ENCODE peak calls at places on chromosomes 2 and 18, in seven cellular contexts. C, I, H, S, M, V and L are unnamed samples.

GRCh38 chr2:63614448-63614968 is 25.7 kb downstream of the MDH1 start:
- DNase-seq in I (peak), V (no peak), H (no peak), S (peak), C (no peak), M (no peak), L (no peak)

GRCh38 chr2:196594158-196594557 is 45.4 kb upstream of the CCDC150 start:
- DNase-seq in S (no peak), M (no peak), C (no peak), H (peak), V (no peak), I (no peak), L (no peak)

GRCh38 chr2:70790079-70790963 is at the start of gene FIGLA:
- DNase-seq in H (no peak), C (peak), M (no peak), V (peak), I (peak), S (peak), L (no peak)

GRCh38 chr18:12403601-12404506 is 3.9 kb upstream of the PRELID3A start:
- DNase-seq in S (no peak), V (no peak), C (no peak), I (no peak), H (no peak), M (no peak), L (no peak)

GRCh38 chr2:4214444-4215295 is 511.3 kb downstream of the DCDC2C start:
- DNase-seq in C (no peak), I (no peak), H (no peak), M (no peak), V (no peak), S (no peak), L (no peak)

GRCh38 chr2:124778076-124778475 is 753.0 kb downstream of the CNTNAP5 start:
- DNase-seq in V (no peak), C (no peak), H (no peak), S (no peak), I (no peak), M (no peak), L (no peak)

GRCh38 chr18:44732604-44733003 is 51.9 kb downstream of the SETBP1 start:
- DNase-seq in S (peak), C (no peak), V (peak), I (no peak), M (no peak), H (no peak), L (no peak)

GRCh38 chr2:159737292-159737916 is 25.1 kb downstream of the MARCHF7 start:
- DNase-seq in S (no peak), H (no peak), M (no peak), C (no peak), I (no peak), V (no peak), L (no peak)

GRCh38 chr2:3000968-3001367 is 376.6 kb downstream of the EIPR1 start:
- DNase-seq in M (no peak), I (no peak), V (no peak), C (no peak), H (no peak), S (no peak), L (no peak)

GRCh38 chr2:120344214-120344990 is 1.5 kb upstream of the INHBB start:
- DNase-seq in C (no peak), I (peak), V (peak), H (peak), S (peak), M (no peak), L (peak)

GRCh38 chr18:31667185-31667584 is 17.2 kb downstream of the B4GALT6 start:
- DNase-seq in I (no peak), V (no peak), M (no peak), S (no peak), H (no peak), C (no peak), L (no peak)

GRCh38 chr2:96584017-96584416 is 47.5 kb downstream of the ARID5A start:
- DNase-seq in H (no peak), V (no peak), C (no peak), S (no peak), I (no peak), M (no peak), L (no peak)

GRCh38 chr2:188734688-188735087 is 239.5 kb upstream of the COL3A1 start:
- DNase-seq in H (no peak), M (no peak), C (no peak), V (no peak), I (peak), S (peak), L (no peak)

GRCh38 chr18:61975526-61976326 is 82.9 kb upstream of the RNF152 start:
- DNase-seq in V (no peak), H (no peak), I (no peak), C (no peak), S (no peak), M (no peak), L (no peak)

GRCh38 chr18:35045808-35046207 is 4.6 kb downstream of the MAPRE2 start:
- DNase-seq in S (no peak), V (no peak), H (no peak), C (no peak), M (no peak), I (no peak), L (no peak)

GRCh38 chr18:35998967-35999366 is 26.5 kb downstream of the RMP24 start:
- DNase-seq in I (no peak), V (no peak), H (no peak), C (no peak), M (no peak), S (peak), L (no peak)

GRCh38 chr2:171410624-171411023 is 23.2 kb downstream of the METTL8 start:
- DNase-seq in I (no peak), S (no peak), V (no peak), C (no peak), H (no peak), M (no peak), L (no peak)

GRCh38 chr2:233832869-233833812 is 21.2 kb downstream of the HJURP start:
- DNase-seq in H (no peak), I (peak), C (peak), S (peak), V (no peak), M (no peak), L (peak)

GRCh38 chr2:186533717-186534116 is 47.7 kb downstream of the ZC3H15 start:
- DNase-seq in S (no peak), C (no peak), H (no peak), V (no peak), I (peak), M (no peak), L (no peak)

GRCh38 chr2:217966399-217967068 is 36.3 kb downstream of the TNS1 start:
- DNase-seq in I (no peak), H (no peak), V (no peak), C (no peak), M (no peak), S (no peak), L (no peak)

GRCh38 chr2:77552956-77553355 is 30.8 kb upstream of the LRRTM4 start:
- DNase-seq in H (no peak), S (no peak), M (no peak), V (peak), C (no peak), I (peak), L (peak)

GRCh38 chr2:136358576-136358975 is 240.6 kb upstream of the CXCR4 start:
- DNase-seq in V (no peak), S (no peak), M (no peak), C (no peak), I (no peak), H (no peak), L (no peak)

GRCh38 chr2:84865181-84865783 is 15.6 kb downstream of the TRABD2A start:
- DNase-seq in M (peak), H (no peak), V (no peak), C (no peak), S (no peak), I (no peak), L (no peak)

GRCh38 chr18:3434685-3435084 is 15.3 kb upstream of the TGIF1 start:
- DNase-seq in H (no peak), C (no peak), S (no peak), I (no peak), V (no peak), M (no peak), L (no peak)